ENCODE peak calls at places on chromosomes 12 and 14, in seven cellular contexts. J is HEK293T, C is astrocyte of the hippocampus, F is ELR, P is pancreas, G is GDM1, O is head of caudate nucleus. M is an unnamed sample.
A peak's percentile ranks its signal among the peaks of the same experiment; 100 is the strongest.

GRCh38 chr14:49982522-49982951 is 89.7 kb downstream of the ARF6 start:
- DNase-seq in F (peak; percentile 91), G (no peak), J (no peak), O (no peak), P (no peak), C (peak; percentile 86), M (no peak)

GRCh38 chr12:109479761-109480160 is 2.3 kb downstream of the UBE3B start:
- DNase-seq in G (no peak), F (no peak), O (no peak), C (no peak), P (no peak), J (no peak), M (no peak)

GRCh38 chr12:91622981-91623380 is 440.4 kb upstream of the DCN start:
- DNase-seq in O (no peak), P (no peak), C (no peak), J (no peak), G (no peak), F (no peak), M (no peak)

GRCh38 chr14:79967453-79967852 is 243.9 kb downstream of the DIO2 start:
- DNase-seq in G (no peak), C (no peak), O (no peak), F (no peak), P (no peak), J (no peak), M (no peak)

GRCh38 chr12:89225401-89225800 is 126.9 kb downstream of the DUSP6 start:
- DNase-seq in G (no peak), F (peak; percentile 92), C (peak; percentile 32), O (no peak), P (no peak), J (no peak), M (peak; percentile 22)

GRCh38 chr14:95149441-95149840 is 7.9 kb downstream of the DICER1 start:
- DNase-seq in O (no peak), C (no peak), J (no peak), G (no peak), P (no peak), F (no peak), M (no peak)

GRCh38 chr12:14393736-14394135 is 28.3 kb downstream of the ATF7IP start:
- DNase-seq in F (peak; percentile 61), G (no peak), C (peak; percentile 41), O (no peak), P (no peak), J (no peak), M (no peak)

GRCh38 chr14:51922624-51923023 is 62.2 kb downstream of the GNG2 start:
- DNase-seq in F (no peak), O (peak; percentile 13), P (no peak), J (no peak), C (peak; percentile 67), G (no peak), M (no peak)

GRCh38 chr14:74846968-74847549 is 28.9 kb downstream of the PROX2 start:
- DNase-seq in F (peak; percentile 81), C (peak; percentile 40), J (no peak), O (no peak), P (no peak), G (no peak), M (no peak)

GRCh38 chr14:102510616-102511520 is 1.3 kb upstream of the ANKRD9 start:
- DNase-seq in C (no peak), J (peak; percentile 56), F (no peak), O (no peak), P (no peak), G (no peak), M (no peak)

GRCh38 chr14:44531648-44532047 is 24.6 kb upstream of the FSCB start:
- DNase-seq in P (no peak), G (no peak), F (peak; percentile 1), O (no peak), J (no peak), C (no peak), M (no peak)

GRCh38 chr14:50932592-50933500 is 11.4 kb downstream of the PYGL start:
- DNase-seq in P (no peak), F (no peak), C (peak; percentile 38), O (no peak), J (no peak), G (no peak), M (no peak)

GRCh38 chr12:121811434-121812319 is 7.9 kb downstream of the SETD1B start:
- DNase-seq in C (peak; percentile 89), P (peak; percentile 92), G (peak; percentile 26), O (peak; percentile 70), J (peak; percentile 94), F (peak; percentile 79), M (peak; percentile 58)

GRCh38 chr12:71397433-71397954 is 42.1 kb upstream of the LGR5 start:
- DNase-seq in P (no peak), C (peak; percentile 13), O (no peak), J (no peak), F (peak; percentile 68), G (no peak), M (no peak)

GRCh38 chr14:43981135-43981787 is 525.8 kb downstream of the FSCB start:
- DNase-seq in O (no peak), P (no peak), C (no peak), J (no peak), F (no peak), G (no peak), M (no peak)

GRCh38 chr14:106094654-106095189 is 568.3 kb downstream of the TMEM121 start:
- DNase-seq in J (peak; percentile 8), C (no peak), O (no peak), F (peak; percentile 45), P (peak; percentile 41), G (no peak), M (no peak)

GRCh38 chr12:6266431-6267006 is 44.0 kb upstream of the PLEKHG6 start:
- DNase-seq in G (no peak), P (no peak), J (no peak), O (no peak), C (no peak), F (no peak), M (no peak)

GRCh38 chr12:87150969-87151662 is 878.1 kb downstream of the C12orf50 start:
- DNase-seq in C (no peak), O (no peak), J (no peak), G (no peak), F (no peak), P (peak; percentile 3), M (no peak)

GRCh38 chr12:15662983-15663659 is 126.1 kb downstream of the EPS8 start:
- DNase-seq in P (no peak), G (no peak), J (no peak), F (peak; percentile 11), O (no peak), C (no peak), M (no peak)

GRCh38 chr12:105955976-105956375 is 182.8 kb downstream of the NUAK1 start:
- DNase-seq in J (no peak), F (no peak), O (no peak), P (no peak), G (no peak), C (no peak), M (no peak)

GRCh38 chr14:102316048-102316745 is 3.3 kb upstream of the ZNF839 start:
- DNase-seq in P (no peak), J (no peak), O (no peak), G (peak; percentile 30), F (peak; percentile 65), C (peak; percentile 84), M (no peak)

GRCh38 chr14:28609228-28609828 is 157.3 kb upstream of the FOXG1 start:
- DNase-seq in J (peak; percentile 43), F (peak; percentile 60), C (peak; percentile 88), G (peak; percentile 16), P (no peak), O (peak; percentile 89), M (no peak)

GRCh38 chr12:95942106-95942531 is 295 bp downstream of the CCDC38 start:
- DNase-seq in O (no peak), J (no peak), G (no peak), C (peak; percentile 35), F (no peak), P (no peak), M (peak; percentile 41)

GRCh38 chr14:99630202-99630601 is 14.7 kb upstream of the HHIPL1 start:
- DNase-seq in O (no peak), F (no peak), C (no peak), G (no peak), J (no peak), P (no peak), M (no peak)

GRCh38 chr12:88650715-88651114 is 70.4 kb upstream of the KITLG start:
- DNase-seq in F (peak; percentile 23), J (no peak), C (peak; percentile 7), G (no peak), O (no peak), P (no peak), M (no peak)

GRCh38 chr12:56190695-56191155 is 1.4 kb upstream of the SMARCC2 start:
- DNase-seq in C (no peak), G (no peak), J (no peak), P (no peak), O (no peak), F (no peak), M (no peak)

M was measured in stimulated activated naive CD4-positive, alpha-beta T cell.